ENCODE peak calls at places on chromosomes 7 and 10, in eight cellular contexts. X, U, V, D, J, Z, H and T are unnamed samples.

GRCh38 chr10:126639084-126639483 is 31.4 kb downstream of the C10orf90 start:
- DNase-seq in X (no peak), U (no peak), V (no peak), D (no peak), J (no peak), Z (no peak), H (no peak), T (no peak)

GRCh38 chr7:6168469-6168868 is 104.0 kb downstream of the CYTH3 start:
- DNase-seq in X (no peak), U (no peak), V (no peak), D (no peak), J (no peak), Z (no peak), H (no peak), T (no peak)

GRCh38 chr10:120508393-120508792 is 51.4 kb downstream of the PLPP4 start:
- DNase-seq in X (no peak), U (no peak), V (peak; percentile 45), D (no peak), J (no peak), Z (no peak), H (no peak), T (peak; percentile 35)

GRCh38 chr7:99011341-99011705 is 132.6 kb downstream of the SMURF1 start:
- DNase-seq in X (no peak), U (peak; percentile 4), V (no peak), D (no peak), J (no peak), Z (no peak), H (no peak), T (no peak)

GRCh38 chr10:112539340-112539739 is 92.3 kb downstream of the VTI1A start:
- DNase-seq in X (no peak), U (no peak), V (no peak), D (no peak), J (no peak), Z (no peak), H (no peak), T (peak; percentile 98)

GRCh38 chr7:55441668-55442305 is 76.7 kb downstream of the LANCL2 start:
- DNase-seq in X (no peak), U (no peak), V (peak; percentile 73), D (no peak), J (no peak), Z (no peak), H (no peak), T (no peak)

GRCh38 chr10:67815571-67816059 is 22.4 kb downstream of the DNAJC12 start:
- DNase-seq in X (no peak), U (no peak), V (no peak), D (no peak), J (no peak), Z (no peak), H (no peak), T (no peak)

GRCh38 chr7:1325246-1325645 is 92.6 kb downstream of the UNCX start:
- DNase-seq in X (no peak), U (no peak), V (no peak), D (no peak), J (no peak), Z (no peak), H (no peak), T (no peak)

GRCh38 chr10:4391683-4392082 is 434.3 kb upstream of the AKR1E2 start:
- DNase-seq in X (no peak), U (no peak), V (no peak), D (no peak), J (no peak), Z (peak; percentile 50), H (no peak), T (peak; percentile 22)

GRCh38 chr10:86668297-86669165 is at the start of gene LDB3:
- DNase-seq in X (peak; percentile 33), U (no peak), V (peak; percentile 84), D (no peak), J (no peak), Z (peak; percentile 58), H (peak; percentile 97), T (no peak)

GRCh38 chr10:12509016-12509793 is 159.9 kb downstream of the CAMK1D start:
- DNase-seq in X (peak; percentile 2), U (no peak), V (no peak), D (no peak), J (no peak), Z (no peak), H (no peak), T (no peak)

GRCh38 chr10:22259280-22259679 is 41.5 kb upstream of the EBLN1 start:
- DNase-seq in X (no peak), U (no peak), V (no peak), D (no peak), J (peak; percentile 19), Z (peak; percentile 1), H (no peak), T (no peak)

GRCh38 chr7:47537716-47538640 is 43.9 kb downstream of the TNS3 start:
- DNase-seq in X (no peak), U (no peak), V (no peak), D (no peak), J (no peak), Z (no peak), H (no peak), T (no peak)

GRCh38 chr7:15016726-15017125 is 114.2 kb upstream of the DGKB start:
- DNase-seq in X (no peak), U (no peak), V (no peak), D (no peak), J (no peak), Z (no peak), H (no peak), T (peak; percentile 45)

GRCh38 chr7:70016044-70016770 is 417.9 kb downstream of the AUTS2 start:
- DNase-seq in X (no peak), U (no peak), V (peak; percentile 27), D (no peak), J (no peak), Z (no peak), H (no peak), T (no peak)

GRCh38 chr7:111229951-111230350 is 139.0 kb downstream of the LRRN3 start:
- DNase-seq in X (no peak), U (no peak), V (no peak), D (no peak), J (no peak), Z (no peak), H (no peak), T (no peak)

GRCh38 chr10:96470108-96470743 is 43.5 kb downstream of the TLL2 start:
- DNase-seq in X (peak; percentile 31), U (no peak), V (peak; percentile 65), D (peak; percentile 2), J (no peak), Z (peak; percentile 29), H (peak; percentile 53), T (peak; percentile 24)

GRCh38 chr7:43462836-43463235 is 120.1 kb upstream of the STK17A start:
- DNase-seq in X (no peak), U (no peak), V (no peak), D (no peak), J (no peak), Z (no peak), H (no peak), T (no peak)

GRCh38 chr7:45306752-45307305 is 149.2 kb downstream of the RAMP3 start:
- DNase-seq in X (no peak), U (no peak), V (no peak), D (no peak), J (no peak), Z (no peak), H (no peak), T (no peak)

GRCh38 chr10:24168258-24169170 is 40.4 kb upstream of the KIAA1217 start:
- DNase-seq in X (no peak), U (no peak), V (no peak), D (no peak), J (no peak), Z (no peak), H (peak; percentile 9), T (no peak)

GRCh38 chr7:16889851-16890443 is 8.2 kb upstream of the AGR3 start:
- DNase-seq in X (no peak), U (no peak), V (no peak), D (no peak), J (no peak), Z (no peak), H (no peak), T (no peak)

GRCh38 chr10:43962346-43963191 is 313.9 kb upstream of the ZNF32 start:
- DNase-seq in X (no peak), U (peak; percentile 4), V (no peak), D (no peak), J (no peak), Z (no peak), H (no peak), T (no peak)

GRCh38 chr7:47847207-47847606 is 101.1 kb downstream of the PKD1L1 start:
- DNase-seq in X (no peak), U (no peak), V (no peak), D (no peak), J (no peak), Z (no peak), H (no peak), T (no peak)

GRCh38 chr7:5296627-5297226 is 14.0 kb downstream of the SLC29A4 start:
- DNase-seq in X (no peak), U (no peak), V (no peak), D (peak; percentile 53), J (peak; percentile 38), Z (no peak), H (peak; percentile 67), T (no peak)